ENCODE peak calls at places on chromosomes 6 and 20, in eight cellular contexts. H is heart right ventricle, Q is spleen, J is A549, D is BE2C, K is choroid plexus epithelial cell, M is keratinocyte, N is mammary epithelial cell. L is an unnamed sample.

GRCh38 chr6:66226099-66226498 is 519.1 kb upstream of the EYS start:
- DNase-seq in H (no peak), Q (no peak), J (no peak), D (peak), K (no peak), M (no peak), N (no peak), L (peak)

GRCh38 chr20:62710886-62711702 is 2.5 kb downstream of the NTSR1 start:
- DNase-seq in H (peak), Q (no peak), J (peak), D (no peak), K (no peak), M (no peak), N (peak), L (no peak)

GRCh38 chr6:127938701-127939100 is 37.8 kb upstream of the THEMIS start:
- DNase-seq in H (no peak), Q (no peak), J (no peak), D (no peak), K (peak), M (no peak), N (peak), L (peak)

GRCh38 chr20:10940941-10941340 is 267.1 kb upstream of the JAG1 start:
- DNase-seq in H (no peak), Q (no peak), J (no peak), D (no peak), K (no peak), M (no peak), N (no peak), L (no peak)

GRCh38 chr20:295804-296203 is 1.6 kb upstream of the ZCCHC3 start:
- DNase-seq in H (no peak), Q (no peak), J (no peak), D (no peak), K (no peak), M (no peak), N (no peak), L (no peak)

GRCh38 chr6:42400031-42400760 is 51.5 kb downstream of the TRERF1 start:
- DNase-seq in H (no peak), Q (no peak), J (no peak), D (no peak), K (no peak), M (no peak), N (no peak), L (no peak)

GRCh38 chr20:3973705-3974104 is 41.7 kb downstream of the RNF24 start:
- DNase-seq in H (no peak), Q (no peak), J (no peak), D (no peak), K (no peak), M (no peak), N (no peak), L (no peak)

GRCh38 chr6:50816115-50816675 is 2.5 kb upstream of the TFAP2B start:
- DNase-seq in H (peak), Q (peak), J (peak), D (peak), K (peak), M (peak), N (peak), L (peak)

GRCh38 chr20:36569847-36570429 is 3.5 kb upstream of the TGIF2 start:
- DNase-seq in H (no peak), Q (no peak), J (no peak), D (peak), K (peak), M (no peak), N (peak), L (peak)

GRCh38 chr20:32160341-32160740 is 47.2 kb downstream of the PLAGL2 start:
- DNase-seq in H (no peak), Q (peak), J (no peak), D (no peak), K (no peak), M (no peak), N (no peak), L (no peak)

GRCh38 chr20:50959543-50960126 is 1.0 kb downstream of the MOCS3 start:
- DNase-seq in H (no peak), Q (peak), J (no peak), D (no peak), K (no peak), M (no peak), N (no peak), L (no peak)

GRCh38 chr6:55825402-55826051 is 49.9 kb downstream of the BMP5 start:
- DNase-seq in H (no peak), Q (no peak), J (no peak), D (no peak), K (peak), M (peak), N (peak), L (peak)

GRCh38 chr20:57223648-57224489 is 42.6 kb downstream of the BMP7 start:
- DNase-seq in H (peak), Q (no peak), J (no peak), D (no peak), K (no peak), M (peak), N (peak), L (peak)

GRCh38 chr20:17662333-17663039 is 19.6 kb downstream of the RRBP1 start:
- DNase-seq in H (no peak), Q (peak), J (no peak), D (no peak), K (peak), M (no peak), N (no peak), L (peak)

GRCh38 chr6:110618591-110619267 is 142.3 kb upstream of the SLC22A16 start:
- DNase-seq in H (no peak), Q (no peak), J (no peak), D (no peak), K (peak), M (no peak), N (no peak), L (no peak)
- TF ChIP-seq CTCF in H (peak), Q (no peak), J (peak), D (peak), K (peak), M (peak), N (no peak), L (peak)

GRCh38 chr6:18990313-18990978 is 603.3 kb downstream of the RNF144B start:
- DNase-seq in H (peak), Q (peak), J (peak), D (peak), K (peak), M (no peak), N (peak), L (peak)
- H3K4me3 ChIP-seq in H (peak), Q (no peak), J (no peak), D (no peak), K (no peak), M (no peak), N (no peak), L (no peak)

GRCh38 chr6:148701393-148701774 is 45.4 kb upstream of the UST start:
- DNase-seq in H (no peak), Q (no peak), J (no peak), D (no peak), K (no peak), M (no peak), N (no peak), L (no peak)

GRCh38 chr6:148700047-148700712 is 46.6 kb upstream of the UST start:
- DNase-seq in H (no peak), Q (no peak), J (no peak), D (no peak), K (no peak), M (no peak), N (peak), L (peak)

GRCh38 chr6:148698671-148699180 is 48.1 kb upstream of the UST start:
- DNase-seq in H (no peak), Q (no peak), J (no peak), D (no peak), K (no peak), M (no peak), N (no peak), L (no peak)

GRCh38 chr6:148697895-148698440 is 48.9 kb upstream of the UST start:
- DNase-seq in H (no peak), Q (no peak), J (no peak), D (no peak), K (no peak), M (no peak), N (no peak), L (no peak)

GRCh38 chr6:148700713-148701392 is 46.0 kb upstream of the UST start:
- DNase-seq in H (no peak), Q (no peak), J (peak), D (no peak), K (peak), M (no peak), N (peak), L (peak)
- TF ChIP-seq CTCF in H (no peak), Q (no peak), J (no peak), D (no peak), K (peak), M (no peak), N (no peak), L (peak)

GRCh38 chr6:35600659-35601125 is 88.0 kb upstream of the TULP1 start:
- DNase-seq in H (no peak), Q (no peak), J (no peak), D (no peak), K (peak), M (no peak), N (no peak), L (no peak)

GRCh38 chr6:35601331-35602132 is 87.2 kb downstream of the FKBP5 start:
- DNase-seq in H (no peak), Q (peak), J (peak), D (peak), K (peak), M (no peak), N (peak), L (peak)

GRCh38 chr6:35602133-35602946 is 86.4 kb downstream of the FKBP5 start:
- DNase-seq in H (no peak), Q (peak), J (no peak), D (no peak), K (peak), M (no peak), N (peak), L (peak)

GRCh38 chr6:35596448-35597442 is 84.0 kb upstream of the TULP1 start:
- DNase-seq in H (no peak), Q (no peak), J (no peak), D (peak), K (peak), M (no peak), N (peak), L (peak)

GRCh38 chr6:35599761-35600658 is 87.3 kb upstream of the TULP1 start:
- DNase-seq in H (no peak), Q (no peak), J (no peak), D (no peak), K (peak), M (no peak), N (no peak), L (no peak)
- H3K4me3 ChIP-seq in H (no peak), Q (no peak), J (no peak), D (no peak), K (no peak), M (no peak), N (no peak), L (no peak)

DNA sequence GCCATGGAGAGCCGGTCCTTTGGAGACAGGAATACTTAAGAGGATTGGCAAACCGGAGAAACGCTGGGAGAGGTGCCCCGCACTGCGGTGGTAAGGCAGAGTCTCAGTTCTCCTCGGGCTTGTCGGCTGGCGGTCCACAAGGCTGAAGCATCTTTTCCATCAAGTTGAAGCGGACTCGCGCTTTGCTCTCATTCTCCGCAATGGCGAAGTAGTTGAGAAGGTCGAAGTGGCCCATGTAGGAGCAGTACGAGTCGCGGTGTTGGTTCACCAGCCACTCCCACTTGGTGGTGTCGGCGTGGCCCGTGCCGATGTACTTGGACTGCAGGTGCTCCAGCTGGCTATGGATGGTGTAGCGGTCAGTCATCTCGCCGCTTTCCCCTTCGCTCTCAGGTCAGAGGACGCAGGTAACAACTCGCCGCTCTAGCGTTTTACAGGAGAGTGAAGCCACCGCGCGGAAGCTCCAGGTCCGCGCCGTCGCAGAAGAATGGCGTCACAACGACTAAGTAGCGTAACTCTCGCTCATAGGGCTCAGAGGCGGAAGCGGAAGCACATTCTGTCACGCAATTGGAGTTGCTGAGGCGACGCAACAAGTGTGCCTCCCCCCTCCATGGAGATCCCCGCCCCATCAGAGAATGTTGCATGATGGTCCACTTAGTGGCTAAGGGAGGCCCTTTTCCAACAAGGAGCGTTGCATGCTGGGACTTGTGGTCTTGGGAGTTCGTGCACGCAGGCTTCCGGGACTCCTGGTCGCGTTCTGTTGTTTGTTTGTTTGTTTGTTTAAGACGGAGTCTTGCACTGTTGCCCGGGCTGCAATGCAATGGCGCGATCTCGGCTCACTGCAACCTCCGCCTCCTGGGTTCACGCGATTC is at the start of gene SF3B5:
- DNase-seq in H (peak), Q (peak), J (peak), D (peak), K (peak), M (peak), N (peak), L (peak)
- TF ChIP-seq CTCF in H (peak), Q (no peak), J (no peak), D (no peak), K (no peak), M (no peak), N (no peak), L (peak)

GRCh38 chr6:125611573-125612399 is 137.6 kb upstream of the HEY2 start:
- DNase-seq in H (no peak), Q (no peak), J (no peak), D (no peak), K (peak), M (no peak), N (no peak), L (peak)

GRCh38 chr6:125612400-125612846 is 137.0 kb upstream of the HEY2 start:
- DNase-seq in H (no peak), Q (no peak), J (no peak), D (no peak), K (peak), M (no peak), N (no peak), L (no peak)
- H3K4me3 ChIP-seq in H (peak), Q (no peak), J (no peak), D (no peak), K (no peak), M (no peak), N (no peak), L (no peak)

L was measured in AG10803.